ENCODE peak calls at places on chromosome 1, in seven cellular contexts. J, E, Y, N, B, O and A are unnamed samples.

GRCh38 chr1:23122023-23122738 is 46.5 kb downstream of the LUZP1 start:
- DNase-seq in J (no peak), E (no peak), Y (peak; percentile 59), N (peak; percentile 65), B (no peak), O (peak; percentile 36), A (no peak)

GRCh38 chr1:225710804-225711203 is 57.9 kb upstream of the ENAH start:
- DNase-seq in J (no peak), E (no peak), Y (peak; percentile 56), N (peak; percentile 54), B (no peak), O (peak; percentile 46), A (no peak)

GRCh38 chr1:6145351-6145750 is 34.8 kb downstream of the CHD5 start:
- DNase-seq in J (no peak), E (no peak), Y (no peak), N (no peak), B (no peak), O (no peak), A (no peak)

GRCh38 chr1:121546830-121547680 is 362.3 kb downstream of the SRGAP2C start:
- DNase-seq in J (no peak), E (no peak), Y (no peak), N (peak; percentile 3), B (no peak), O (no peak), A (no peak)

GRCh38 chr1:33342041-33342723 is 21.3 kb upstream of the A3GALT2 start:
- DNase-seq in J (peak; percentile 77), E (peak; percentile 87), Y (peak; percentile 98), N (peak; percentile 98), B (peak; percentile 77), O (peak; percentile 62), A (no peak)

GRCh38 chr1:223802602-223803001 is 43.1 kb downstream of the TP53BP2 start:
- DNase-seq in J (no peak), E (no peak), Y (no peak), N (no peak), B (no peak), O (no peak), A (no peak)

GRCh38 chr1:3367376-3367775 is 87.1 kb upstream of the ARHGEF16 start:
- DNase-seq in J (no peak), E (no peak), Y (no peak), N (no peak), B (no peak), O (no peak), A (no peak)

GRCh38 chr1:152752225-152752624 is 5.6 kb upstream of the KPRP start:
- DNase-seq in J (no peak), E (no peak), Y (peak; percentile 42), N (peak; percentile 88), B (no peak), O (no peak), A (no peak)

GRCh38 chr1:15578921-15579682 is 5.7 kb downstream of the AGMAT start:
- DNase-seq in J (no peak), E (no peak), Y (no peak), N (no peak), B (no peak), O (no peak), A (no peak)

GRCh38 chr1:9234223-9235122 is at the start of gene H6PD:
- DNase-seq in J (peak; percentile 90), E (no peak), Y (peak; percentile 75), N (peak; percentile 81), B (peak; percentile 82), O (peak; percentile 92), A (peak; percentile 99)

GRCh38 chr1:156444407-156445001 is 56.1 kb downstream of the MEF2D start:
- DNase-seq in J (no peak), E (no peak), Y (no peak), N (no peak), B (no peak), O (no peak), A (no peak)

GRCh38 chr1:157597959-157598667 is at the start of gene FCRL4:
- DNase-seq in J (no peak), E (no peak), Y (no peak), N (no peak), B (no peak), O (no peak), A (no peak)

GRCh38 chr1:99264201-99265021 is at the start of gene PLPPR4:
- DNase-seq in J (peak; percentile 64), E (no peak), Y (peak; percentile 18), N (peak; percentile 49), B (peak; percentile 53), O (peak; percentile 17), A (peak; percentile 16)

GRCh38 chr1:226666164-226666506 is 72.9 kb downstream of the ITPKB start:
- DNase-seq in J (no peak), E (no peak), Y (no peak), N (no peak), B (no peak), O (no peak), A (no peak)

GRCh38 chr1:207049974-207050391 is 1.0 kb downstream of the YOD1 start:
- DNase-seq in J (no peak), E (peak; percentile 15), Y (peak; percentile 60), N (peak; percentile 56), B (peak; percentile 24), O (peak; percentile 56), A (peak; percentile 46)